ENCODE peak calls at places on chromosomes 1 and 21, in six cellular contexts. J, A, I, T, F and Q are unnamed samples.

GRCh38 chr21:42744520-42745445 is 91.4 kb downstream of the PDE9A start:
- DNase-seq in J (no peak), A (no peak), I (no peak), T (no peak), F (no peak), Q (no peak)

GRCh38 chr1:163147019-163147418 is 55.7 kb downstream of the RGS5 start:
- DNase-seq in A (no peak), I (no peak), T (no peak), J (no peak), F (no peak), Q (no peak)

GRCh38 chr1:58607391-58607790 is 30.3 kb upstream of the TACSTD2 start:
- DNase-seq in T (no peak), J (no peak), A (no peak), I (no peak), F (no peak), Q (no peak)

GRCh38 chr21:42556960-42557359 is 43.3 kb downstream of the SLC37A1 start:
- DNase-seq in A (no peak), I (no peak), T (no peak), F (no peak), J (no peak), Q (no peak)

GRCh38 chr21:32135401-32136363 is 143.2 kb downstream of the MIS18A start:
- DNase-seq in I (no peak), F (no peak), T (no peak), A (no peak), J (peak; percentile 63), Q (no peak)

GRCh38 chr1:175481126-175482071 is 262.0 kb downstream of the TNR start:
- DNase-seq in F (no peak), T (peak; percentile 41), J (no peak), I (no peak), A (no peak), Q (no peak)

GRCh38 chr1:15424146-15424667 is 14.0 kb upstream of the CTRC start:
- DNase-seq in J (no peak), F (no peak), I (no peak), A (no peak), T (peak; percentile 96), Q (no peak)

GRCh38 chr1:15526021-15526489 is 593 bp upstream of the DNAJC16 start:
- DNase-seq in I (no peak), F (no peak), A (no peak), T (peak; percentile 58), J (no peak), Q (no peak)

GRCh38 chr1:200184196-200184595 is 156.7 kb downstream of the NR5A2 start:
- DNase-seq in I (peak; percentile 80), F (no peak), A (no peak), J (no peak), T (peak; percentile 89), Q (peak; percentile 97)

GRCh38 chr1:43147625-43148319 is 24.3 kb downstream of the EBNA1BP2 start:
- DNase-seq in I (peak; percentile 71), F (no peak), J (peak; percentile 9), T (peak; percentile 98), A (no peak), Q (peak; percentile 66)

GRCh38 chr1:163039694-163040093 is 29.5 kb upstream of the RGS4 start:
- DNase-seq in F (no peak), A (no peak), J (no peak), T (no peak), I (no peak), Q (no peak)

GRCh38 chr1:47894718-47895393 is 102.3 kb downstream of the TRABD2B start:
- DNase-seq in A (no peak), J (no peak), I (peak; percentile 24), F (no peak), T (no peak), Q (peak; percentile 73)

GRCh38 chr1:152928671-152929070 is 18.3 kb upstream of the SPRR5 start:
- DNase-seq in T (no peak), A (no peak), I (no peak), J (no peak), F (no peak), Q (no peak)

GRCh38 chr1:3796215-3797193 is at the start of gene LRRC47:
- DNase-seq in T (peak; percentile 91), I (peak; percentile 89), A (peak; percentile 79), F (peak; percentile 83), J (peak; percentile 95), Q (peak; percentile 85)

GRCh38 chr1:116345830-116346229 is 27.2 kb upstream of the ATP1A1 start:
- DNase-seq in J (no peak), T (peak; percentile 63), I (no peak), A (no peak), F (no peak), Q (no peak)

GRCh38 chr21:29403922-29404538 is 105.3 kb downstream of the BACH1 start:
- DNase-seq in F (no peak), A (no peak), T (no peak), I (no peak), J (no peak), Q (no peak)

GRCh38 chr1:30466610-30467009 is 256.8 kb downstream of the MATN1 start:
- DNase-seq in J (no peak), F (no peak), T (no peak), A (no peak), I (no peak), Q (no peak)

GRCh38 chr1:168610111-168610510 is 33.7 kb downstream of the XCL1 start:
- DNase-seq in I (no peak), F (no peak), J (no peak), A (no peak), T (no peak), Q (no peak)

GRCh38 chr1:66925944-66926343 is 1.2 kb downstream of the MIER1 start:
- DNase-seq in F (no peak), J (no peak), A (no peak), T (peak; percentile 26), I (no peak), Q (no peak)

GRCh38 chr1:182198006-182198605 is 136.6 kb upstream of the ZNF648 start:
- DNase-seq in I (no peak), F (no peak), T (no peak), A (no peak), J (no peak), Q (no peak)

GRCh38 chr1:152953761-152954160 is 6.8 kb downstream of the SPRR5 start:
- DNase-seq in J (no peak), I (no peak), T (no peak), F (no peak), A (no peak), Q (peak; percentile 95)

GRCh38 chr1:46153228-46153627 is 20.8 kb upstream of the PIK3R3 start:
- DNase-seq in A (no peak), T (no peak), J (no peak), F (no peak), I (no peak), Q (no peak)